ENCODE peak calls at places on chromosomes 3 and 15, in ten cellular contexts. T is HCT116, K is HepG2, M is transverse colon, A is esophagus muscularis mucosa, S is sigmoid colon, Y is spleen, W is GM23338, P is GM12878, I is breast epithelium. G is an unnamed sample.

GRCh38 chr15:57732526-57733331 is 26.2 kb downstream of the POLR2M start:
- DNase-seq in S (no peak), M (peak), P (no peak), Y (no peak), T (peak), I (no peak), W (peak), K (peak), A (peak), G (peak)

GRCh38 chr3:13281657-13282527 is 138.2 kb downstream of the NUP210 start:
- DNase-seq in W (peak), T (no peak), K (peak), A (no peak), S (peak), I (no peak), P (no peak), M (peak), Y (peak), G (no peak)

GRCh38 chr3:24968076-24968475 is 460.0 kb upstream of the RARB start:
- DNase-seq in A (no peak), K (no peak), M (no peak), S (no peak), W (no peak), I (no peak), T (no peak), P (no peak), Y (no peak), G (no peak)

GRCh38 chr3:186839874-186840641 is 2.5 kb upstream of the ADIPOQ start:
- DNase-seq in A (no peak), Y (no peak), S (no peak), P (no peak), W (no peak), K (no peak), T (no peak), I (no peak), M (no peak), G (no peak)

GRCh38 chr3:120855665-120856437 is 52.2 kb upstream of the STXBP5L start:
- DNase-seq in S (peak), P (no peak), A (no peak), W (peak), K (no peak), T (no peak), Y (no peak), M (peak), I (no peak), G (no peak)

GRCh38 chr3:143170676-143171075 is 51.1 kb downstream of the CHST2 start:
- DNase-seq in S (no peak), W (no peak), Y (no peak), T (no peak), A (no peak), P (no peak), I (no peak), K (no peak), M (no peak), G (no peak)

GRCh38 chr3:70516081-70516480 is 203.6 kb upstream of the MDFIC2 start:
- DNase-seq in W (no peak), K (no peak), A (no peak), I (no peak), Y (no peak), P (no peak), S (no peak), T (no peak), M (no peak), G (no peak)

GRCh38 chr15:75104804-75105557 is 81.6 kb downstream of the PPCDC start:
- DNase-seq in W (no peak), T (peak), S (no peak), I (no peak), M (peak), P (peak), A (no peak), Y (no peak), K (peak), G (no peak)

GRCh38 chr3:184773341-184774186 is 38.4 kb upstream of the VPS8 start:
- DNase-seq in I (no peak), T (no peak), K (no peak), Y (peak), M (no peak), W (peak), P (no peak), S (no peak), A (no peak), G (no peak)

GRCh38 chr3:144362126-144362525 is 390.5 kb downstream of the DIPK2A start:
- DNase-seq in S (no peak), I (no peak), W (no peak), Y (no peak), T (no peak), M (no peak), A (no peak), P (no peak), K (no peak), G (no peak)

GRCh38 chr3:177201707-177202397 is 4.6 kb upstream of the TBL1XR1 start:
- DNase-seq in T (no peak), Y (no peak), K (no peak), W (no peak), I (no peak), A (no peak), P (peak), M (peak), S (no peak), G (no peak)

GRCh38 chr3:33664195-33664594 is 53.9 kb downstream of the CLASP2 start:
- DNase-seq in M (no peak), T (no peak), P (no peak), Y (no peak), I (no peak), S (no peak), W (no peak), K (no peak), A (no peak), G (no peak)

GRCh38 chr3:178170698-178171535 is 365.3 kb upstream of the KCNMB2 start:
- DNase-seq in P (no peak), M (no peak), I (no peak), S (no peak), A (no peak), K (no peak), Y (no peak), W (no peak), T (no peak), G (no peak)

GRCh38 chr3:12462159-12462962 is 21.9 kb upstream of the TSEN2 start:
- DNase-seq in I (no peak), W (no peak), Y (no peak), K (peak), A (no peak), M (peak), S (no peak), P (no peak), T (no peak), G (no peak)

GRCh38 chr3:132268956-132269355 is 48.3 kb upstream of the ACP3 start:
- DNase-seq in S (no peak), W (peak), K (no peak), A (no peak), Y (no peak), P (no peak), T (peak), I (no peak), M (no peak), G (no peak)

GRCh38 chr15:101242999-101243336 is 8.9 kb downstream of the CHSY1 start:
- DNase-seq in I (no peak), P (no peak), A (no peak), T (no peak), Y (peak), S (no peak), M (no peak), W (no peak), K (no peak), G (no peak)

GRCh38 chr15:101243420-101243819 is 8.4 kb downstream of the CHSY1 start:
- DNase-seq in M (no peak), W (no peak), A (no peak), I (no peak), S (no peak), K (no peak), P (no peak), Y (peak), T (no peak), G (no peak)

GRCh38 chr15:101240364-101240763 is 11.5 kb downstream of the CHSY1 start:
- DNase-seq in Y (no peak), I (no peak), W (no peak), P (no peak), T (no peak), A (no peak), K (no peak), S (no peak), M (no peak), G (no peak)

GRCh38 chr15:101244039-101244781 is 7.6 kb downstream of the CHSY1 start:
- DNase-seq in K (peak), A (no peak), Y (peak), S (no peak), T (no peak), P (no peak), W (no peak), I (no peak), M (no peak), G (no peak)

GRCh38 chr15:101242160-101242998 is 9.5 kb downstream of the CHSY1 start:
- DNase-seq in W (no peak), S (no peak), K (no peak), T (no peak), P (peak), A (no peak), I (no peak), Y (peak), M (peak), G (no peak)
- H3K27ac ChIP-seq in W (no peak), S (peak), K (no peak), T (no peak), P (peak), A (peak), I (peak), Y (peak), M (peak), G (peak)

GRCh38 chr3:61925721-61926120 is 364.4 kb downstream of the PTPRG start:
- DNase-seq in I (no peak), A (peak), K (no peak), P (no peak), M (no peak), Y (no peak), W (no peak), S (no peak), T (no peak), G (no peak)
- TF ChIP-seq POLR2AphosphoS5 in I (no peak), A (no peak), K (no peak), P (no peak), M (no peak), Y (no peak), W (no peak), S (no peak), T (no peak), G (no peak)

GRCh38 chr3:100231668-100232067 is 29.1 kb upstream of the TBC1D23 start:
- DNase-seq in Y (no peak), K (no peak), A (peak), I (no peak), W (no peak), S (no peak), P (no peak), M (no peak), T (no peak), G (no peak)

GRCh38 chr3:100234364-100234763 is 26.4 kb upstream of the TBC1D23 start:
- DNase-seq in K (no peak), T (no peak), Y (no peak), W (no peak), S (no peak), I (no peak), M (no peak), P (no peak), A (peak), G (no peak)

GRCh38 chr3:100226712-100227429 is 33.9 kb upstream of the TBC1D23 start:
- DNase-seq in I (no peak), W (no peak), S (no peak), P (no peak), M (no peak), K (no peak), A (no peak), Y (no peak), T (no peak), G (no peak)

GRCh38 chr3:100225883-100226282 is 34.9 kb upstream of the TBC1D23 start:
- DNase-seq in I (no peak), S (no peak), W (no peak), K (peak), M (no peak), P (no peak), T (no peak), A (peak), Y (no peak), G (no peak)

DNA sequence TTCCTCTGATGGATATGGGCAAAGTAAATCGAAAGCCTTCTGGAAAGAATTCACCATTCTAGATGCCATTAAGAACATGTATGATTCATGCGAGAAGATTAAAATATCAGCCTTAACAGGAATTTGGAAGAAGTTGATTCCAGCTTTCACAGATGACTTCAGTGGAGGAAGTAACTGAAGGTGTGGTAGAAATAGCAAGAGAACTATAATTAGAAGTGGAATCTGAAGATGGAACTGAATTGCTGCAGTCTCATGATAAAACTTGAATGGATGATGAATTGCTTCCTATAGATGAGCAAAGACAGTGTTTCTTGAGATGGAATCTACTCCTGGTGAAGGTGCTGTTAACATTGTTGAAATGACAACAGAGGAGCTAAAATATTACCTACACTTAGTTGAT is 30.1 kb upstream of the TBC1D23 start:
- DNase-seq in T (no peak), W (no peak), I (no peak), M (no peak), K (no peak), A (no peak), Y (no peak), S (no peak), P (no peak), G (no peak)
- H3K27ac ChIP-seq in T (no peak), W (no peak), I (no peak), M (no peak), K (no peak), A (no peak), Y (no peak), S (no peak), P (no peak), G (no peak)

GRCh38 chr15:54564142-54564541 is 585.9 kb downstream of the UNC13C start:
- DNase-seq in T (no peak), K (no peak), Y (no peak), A (no peak), S (no peak), W (no peak), I (no peak), P (no peak), M (no peak), G (no peak)

GRCh38 chr15:54567408-54568040 is 589.3 kb downstream of the UNC13C start:
- DNase-seq in A (no peak), S (no peak), Y (no peak), P (no peak), W (no peak), M (no peak), T (no peak), I (no peak), K (no peak), G (no peak)

DNA sequence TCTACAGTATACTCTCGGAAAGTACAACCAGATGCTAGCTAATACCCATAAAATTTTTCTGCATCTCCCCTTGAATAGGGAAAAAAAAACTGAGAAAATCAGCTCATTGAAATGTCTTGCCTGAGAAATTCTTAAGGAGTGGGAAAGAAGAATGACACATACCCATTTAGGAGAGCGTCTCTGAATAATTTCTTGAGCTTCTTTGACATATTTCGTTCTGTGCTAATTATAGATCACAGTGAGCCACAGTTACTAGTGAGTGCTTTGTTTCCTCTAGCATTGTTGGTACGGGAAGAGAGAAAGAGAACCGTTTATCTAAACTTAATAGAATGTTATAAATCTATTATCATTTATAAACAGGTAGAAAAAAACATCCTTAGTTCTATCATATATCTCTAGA is 588.4 kb downstream of the UNC13C start:
- DNase-seq in K (no peak), Y (no peak), M (no peak), W (no peak), S (no peak), A (no peak), P (no peak), T (no peak), I (no peak), G (no peak)
- TF ChIP-seq POLR2AphosphoS5 in K (no peak), Y (no peak), M (no peak), W (no peak), S (no peak), A (no peak), P (no peak), T (no peak), I (no peak), G (no peak)

DNA sequence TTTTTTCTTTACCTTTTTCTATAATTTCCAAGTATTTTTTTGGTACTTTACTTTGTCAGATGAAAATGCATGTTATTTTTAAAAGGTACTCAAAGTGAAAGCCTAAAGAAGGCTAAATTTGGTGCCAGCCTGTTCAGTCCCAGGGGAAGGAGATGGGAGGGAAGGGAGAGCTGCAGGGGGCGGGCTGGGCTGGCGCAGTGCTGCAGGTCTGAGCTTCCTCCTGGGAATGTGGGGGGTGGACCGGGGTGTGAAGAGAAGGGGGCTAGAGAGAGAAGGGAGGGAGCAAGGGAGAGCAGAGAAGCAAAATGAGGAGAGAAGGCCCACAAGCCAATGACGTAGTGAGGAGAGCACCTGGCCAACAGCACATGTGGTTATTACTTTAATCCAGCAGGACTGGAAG is 71.0 kb upstream of the SCN5A start:
- DNase-seq in K (no peak), T (no peak), P (no peak), I (no peak), S (no peak), Y (no peak), W (no peak), A (no peak), M (no peak), G (no peak)
- H3K27ac ChIP-seq in K (no peak), T (no peak), P (no peak), I (no peak), S (no peak), Y (no peak), W (no peak), A (no peak), M (no peak), G (no peak)

GRCh38 chr3:49171119-49171774 is at the start of gene KLHDC8B:
- DNase-seq in K (peak), I (peak), P (peak), W (peak), Y (peak), M (peak), A (peak), S (peak), T (peak), G (peak)
- TF ChIP-seq POLR2AphosphoS5 in K (peak), I (peak), P (no peak), W (peak), Y (peak), M (peak), A (no peak), S (peak), T (peak), G (peak)

G was measured in stomach.